ENCODE peak calls at places on chromosomes 7 and 10, in nine cellular contexts. B is GM23338; F is CD8-positive, alpha-beta T cell; W is heart right ventricle; I is brain microvascular endothelial cell; Q is kidney; P is psoas muscle; L is mammary epithelial cell; D is MM.1S. O is an unnamed sample.
A peak's percentile ranks its signal among the peaks of the same experiment; 100 is the strongest.

GRCh38 chr7:138865843-138866242 is 67.8 kb upstream of the ATP6V0A4 start:
- DNase-seq in W (no peak), I (peak; percentile 11), Q (no peak), D (peak; percentile 23), L (no peak), F (peak; percentile 47), B (peak; percentile 54), P (no peak), O (no peak)

GRCh38 chr10:117688358-117688757 is 145.8 kb downstream of the EMX2 start:
- DNase-seq in F (no peak), Q (no peak), I (no peak), D (no peak), B (no peak), P (no peak), W (no peak), L (no peak), O (no peak)

GRCh38 chr10:100734295-100735086 is 10.9 kb upstream of the PAX2 start:
- DNase-seq in W (no peak), P (no peak), B (no peak), L (no peak), I (no peak), D (no peak), Q (peak; percentile 62), F (no peak), O (no peak)

GRCh38 chr7:149790146-149790548 is 16.8 kb upstream of the ZNF467 start:
- DNase-seq in P (no peak), L (no peak), Q (no peak), F (peak; percentile 32), D (no peak), B (peak; percentile 85), I (no peak), W (peak; percentile 34), O (peak; percentile 57)

GRCh38 chr10:133438711-133439273 is 14.4 kb upstream of the SPRN start:
- DNase-seq in L (peak; percentile 24), F (no peak), D (peak; percentile 51), P (no peak), I (peak; percentile 25), B (peak; percentile 38), Q (no peak), W (no peak), O (peak; percentile 32)

GRCh38 chr7:2573747-2574146 is 15.0 kb downstream of the IQCE start:
- DNase-seq in L (no peak), I (no peak), W (no peak), B (no peak), F (no peak), D (no peak), P (no peak), Q (no peak), O (no peak)

GRCh38 chr10:62732841-62733653 is 71.5 kb upstream of the ADO start:
- DNase-seq in P (no peak), Q (no peak), W (no peak), D (peak; percentile 73), I (peak; percentile 44), L (peak; percentile 95), F (peak; percentile 59), B (no peak), O (no peak)

GRCh38 chr7:2386964-2387669 is 16.3 kb upstream of the CHST12 start:
- DNase-seq in Q (no peak), L (no peak), I (no peak), F (no peak), W (no peak), P (no peak), B (peak; percentile 47), D (no peak), O (no peak)

GRCh38 chr10:94102436-94102835 is 108.7 kb downstream of the PLCE1 start:
- DNase-seq in P (no peak), L (no peak), Q (no peak), F (no peak), B (no peak), W (no peak), D (no peak), I (no peak), O (no peak)

DNA sequence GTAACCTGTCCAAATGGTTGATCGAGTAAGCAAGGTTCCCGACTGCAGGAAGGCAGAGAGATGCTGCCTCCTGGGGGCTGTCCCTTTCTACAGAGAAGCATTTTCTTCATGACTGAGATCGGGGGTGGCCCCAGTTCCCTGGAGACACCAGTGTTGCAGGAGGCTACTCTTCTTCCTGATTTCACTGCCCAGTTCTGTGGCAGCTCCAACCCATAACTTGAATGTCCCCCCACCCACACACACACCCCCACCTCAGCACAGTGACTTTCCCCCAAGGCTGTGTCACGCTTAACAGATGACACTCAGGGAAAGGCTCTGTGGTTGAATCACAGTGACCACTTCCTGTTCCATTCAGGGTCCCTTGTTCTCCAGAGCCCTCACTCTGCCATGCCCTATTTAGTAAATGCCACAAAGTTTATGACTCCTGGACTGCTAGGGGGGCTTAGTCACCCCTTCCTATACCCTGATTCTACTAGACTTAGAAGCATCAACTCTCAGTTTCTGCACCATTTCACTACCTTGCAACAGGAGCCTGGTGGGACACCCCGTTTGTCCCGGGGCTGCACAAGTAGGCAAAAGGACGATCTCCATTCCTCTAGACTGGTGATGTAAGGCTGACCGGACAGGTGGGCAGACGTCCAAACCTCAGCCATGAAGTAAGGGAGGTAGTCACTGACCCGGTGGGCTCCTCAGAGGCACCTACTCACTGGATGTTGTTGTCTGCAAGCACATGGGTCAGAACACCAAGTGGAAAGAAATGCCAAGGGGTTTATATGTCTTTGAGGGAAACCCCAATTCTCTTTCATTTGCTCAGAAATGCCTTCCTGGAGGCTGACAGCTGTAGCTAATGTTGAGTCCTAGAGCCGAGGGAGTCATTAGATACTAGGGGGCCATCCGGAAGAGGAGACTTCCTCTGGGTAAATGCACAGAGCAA is 31.3 kb upstream of the SMC3 start:
- DNase-seq in P (no peak), L (peak; percentile 70), B (peak; percentile 57), D (peak; percentile 53), I (peak; percentile 73), F (peak; percentile 31), Q (no peak), W (peak; percentile 43), O (peak; percentile 44)
- TF ChIP-seq CTCF in P (peak; percentile 28), L (peak; percentile 44), B (peak; percentile 79), D (peak; percentile 42), I (peak; percentile 65), F (peak; percentile 25), Q (no peak), W (peak; percentile 67), O (peak; percentile 35)

DNA sequence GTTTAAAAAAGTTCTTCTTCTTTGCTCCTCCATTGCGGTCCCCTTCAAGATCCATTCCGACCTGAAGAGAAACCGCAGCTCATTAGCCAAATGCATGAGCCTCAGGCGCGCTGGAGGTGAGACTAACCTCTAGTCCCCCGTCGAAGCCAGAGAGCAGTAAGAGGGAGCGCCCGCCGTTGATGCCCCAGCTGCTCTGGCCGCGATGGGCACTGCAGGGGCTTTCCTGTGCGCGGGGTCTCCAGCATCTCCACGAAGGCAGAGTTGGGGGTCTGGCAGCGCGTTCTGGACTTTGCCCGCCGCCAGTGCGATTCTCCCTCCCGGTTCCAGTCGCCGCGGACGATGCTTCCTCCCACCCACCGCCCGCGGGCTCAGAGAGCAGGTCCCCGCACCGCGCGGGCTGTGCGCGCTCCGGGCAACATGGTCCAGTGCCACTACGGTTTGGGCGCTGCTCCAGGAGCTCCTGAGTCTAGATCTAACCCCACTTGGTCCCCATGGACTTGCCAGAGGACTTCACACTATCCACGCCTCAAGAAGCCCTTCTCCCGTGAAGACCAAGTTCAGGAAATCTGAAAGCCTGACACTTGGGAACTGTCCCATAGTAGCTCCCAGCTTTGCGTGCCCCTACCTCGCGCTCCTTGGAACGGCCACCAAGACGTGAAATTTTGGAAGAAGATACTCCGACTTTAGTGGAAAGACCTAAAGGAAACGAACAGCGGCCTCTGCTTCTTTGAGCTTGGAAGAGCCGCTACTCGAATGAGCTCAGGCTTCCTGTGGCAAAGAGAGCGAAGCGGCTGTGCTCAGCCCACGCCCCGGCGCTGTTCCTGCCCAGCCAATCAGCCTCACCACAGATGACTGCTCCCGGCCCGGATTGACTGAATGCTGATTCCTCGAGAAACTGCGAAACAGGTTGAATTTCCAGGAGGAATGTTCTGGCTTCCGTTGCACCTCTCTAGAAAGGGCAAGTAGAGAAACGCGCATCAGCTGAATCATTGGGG is at the start of gene ABCB1:
- DNase-seq in D (peak; percentile 43), I (no peak), B (peak; percentile 86), W (peak; percentile 30), Q (peak; percentile 79), L (peak; percentile 33), F (peak; percentile 60), P (peak; percentile 58), O (peak; percentile 56)
- H3K4me3 ChIP-seq in D (peak within 1 kb of the TSS; percentile 61), I (peak within 1 kb of the TSS; percentile 58), B (peak within 1 kb of the TSS; percentile 66), W (peak within 1 kb of the TSS; percentile 59), Q (peak within 1 kb of the TSS; percentile 81), L (peak within 1 kb of the TSS; percentile 3), F (peak within 1 kb of the TSS; percentile 83), P (peak within 1 kb of the TSS; percentile 68), O (peak within 1 kb of the TSS; percentile 56)

DNA sequence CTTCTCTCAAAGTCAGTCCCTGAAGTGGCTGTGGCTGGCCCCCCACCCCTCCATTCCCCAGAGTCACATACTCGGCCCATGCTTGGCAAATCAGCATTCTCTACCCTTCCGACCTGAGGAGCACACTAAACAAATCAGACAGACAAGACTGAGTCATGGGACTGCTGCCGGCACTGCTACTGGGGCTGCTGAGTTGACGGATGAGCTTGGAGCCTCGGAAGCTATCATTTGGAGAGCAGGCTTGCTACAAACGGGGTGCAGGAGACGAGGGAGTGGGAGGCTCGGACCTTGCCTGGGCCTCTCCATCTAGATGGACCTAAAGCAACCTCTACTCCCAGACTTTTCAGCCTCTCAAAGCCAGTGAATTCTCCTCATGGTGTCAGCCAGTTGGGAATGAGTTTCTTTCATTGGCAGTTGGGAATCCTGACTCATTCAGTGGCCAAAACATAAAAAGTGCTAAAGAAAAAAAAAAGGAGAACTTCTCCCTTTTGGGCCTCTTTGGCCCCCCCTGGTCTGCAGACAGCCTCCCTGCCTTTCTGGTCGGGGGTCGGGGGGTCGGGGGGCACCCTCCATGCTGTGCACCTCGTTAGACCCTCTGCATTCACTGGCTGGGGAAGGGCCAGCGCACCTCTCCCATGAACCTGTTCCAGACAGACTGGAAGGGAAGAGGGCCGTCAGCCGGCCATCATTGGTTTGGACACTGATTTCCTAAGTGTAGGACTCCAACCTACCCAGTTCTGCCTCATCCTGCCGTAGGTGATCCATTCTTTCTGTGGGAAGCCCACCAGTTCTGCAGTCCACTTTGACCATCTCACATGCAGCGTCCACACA is 52.3 kb upstream of the COL13A1 start:
- DNase-seq in Q (no peak), I (peak; percentile 24), B (no peak), F (no peak), W (no peak), L (no peak), D (no peak), P (no peak), O (no peak)
- H3K27ac ChIP-seq in Q (no peak overlapping the region), I (no peak overlapping the region), B (no peak overlapping the region), F (no peak overlapping the region), W (no peak overlapping the region), L (no peak overlapping the region), D (no peak overlapping the region), P (no peak overlapping the region), O (no peak overlapping the region)

GRCh38 chr7:134701272-134701671 is 54.6 kb downstream of the BPGM start:
- DNase-seq in I (no peak), F (peak; percentile 38), B (peak; percentile 74), P (no peak), Q (no peak), W (no peak), D (peak; percentile 27), L (no peak), O (no peak)
- TF ChIP-seq CTCF in I (peak; percentile 67), F (peak; percentile 32), B (peak; percentile 75), P (peak; percentile 37), Q (peak; percentile 29), W (peak; percentile 26), D (peak; percentile 48), L (peak; percentile 41), O (no peak)